ENCODE peak calls at places on chromosomes 3 and 15, in seven cellular contexts. One of them, this sample, is unnamed.

GRCh38 chr3:177810162-177810623 is 612.9 kb upstream of the TBL1XR1 start:
- DNase-seq in K562: no peak
- DNase-seq in H1: no peak
- DNase-seq in GM12892: no peak
- DNase-seq in SK-N-SH: no peak
- DNase-seq in GM12878: no peak
- DNase-seq in HepG2: peak
- DNase-seq in this sample: no peak

GRCh38 chr15:68298882-68299381 is 21.4 kb downstream of the FEM1B start:
- DNase-seq in K562: no peak
- DNase-seq in H1: no peak
- DNase-seq in GM12892: no peak
- DNase-seq in SK-N-SH: no peak
- DNase-seq in GM12878: peak
- DNase-seq in HepG2: no peak
- DNase-seq in this sample: no peak

GRCh38 chr15:90086868-90087268 is 15.4 kb downstream of the IDH2 start:
- DNase-seq in K562: peak
- DNase-seq in H1: peak
- DNase-seq in GM12892: peak
- DNase-seq in SK-N-SH: peak
- DNase-seq in GM12878: no peak
- DNase-seq in HepG2: peak
- DNase-seq in this sample: peak

GRCh38 chr15:69841046-69841828 is 256.5 kb downstream of the TLE3 start:
- DNase-seq in K562: no peak
- DNase-seq in H1: no peak
- DNase-seq in GM12892: no peak
- DNase-seq in SK-N-SH: peak
- DNase-seq in GM12878: no peak
- DNase-seq in HepG2: no peak
- DNase-seq in this sample: no peak

GRCh38 chr3:160224256-160224655 is 966 bp upstream of the C3orf80 start:
- DNase-seq in K562: no peak
- DNase-seq in H1: peak
- DNase-seq in GM12892: no peak
- DNase-seq in SK-N-SH: no peak
- DNase-seq in GM12878: no peak
- DNase-seq in HepG2: no peak
- DNase-seq in this sample: no peak

GRCh38 chr3:193852901-193853300 is 259.9 kb downstream of the OPA1 start:
- DNase-seq in K562: no peak
- DNase-seq in H1: no peak
- DNase-seq in GM12892: no peak
- DNase-seq in SK-N-SH: no peak
- DNase-seq in GM12878: no peak
- DNase-seq in HepG2: no peak
- DNase-seq in this sample: no peak

GRCh38 chr15:84811828-84812227 is 5.3 kb upstream of the ALPK3 start:
- DNase-seq in K562: no peak
- DNase-seq in H1: no peak
- DNase-seq in GM12892: no peak
- DNase-seq in SK-N-SH: no peak
- DNase-seq in GM12878: no peak
- DNase-seq in HepG2: no peak
- DNase-seq in this sample: no peak

GRCh38 chr3:101963902-101964362 is 114.6 kb downstream of the NFKBIZ start:
- DNase-seq in K562: no peak
- DNase-seq in H1: no peak
- DNase-seq in GM12892: no peak
- DNase-seq in SK-N-SH: no peak
- DNase-seq in GM12878: no peak
- DNase-seq in HepG2: no peak
- DNase-seq in this sample: no peak

GRCh38 chr15:90550919-90551318 is 21.2 kb downstream of the CRTC3 start:
- DNase-seq in K562: no peak
- DNase-seq in H1: no peak
- DNase-seq in GM12892: no peak
- DNase-seq in SK-N-SH: no peak
- DNase-seq in GM12878: no peak
- DNase-seq in HepG2: no peak
- DNase-seq in this sample: no peak

GRCh38 chr15:78082106-78082742 is 4.7 kb upstream of the TBC1D2B start:
- DNase-seq in K562: no peak
- DNase-seq in H1: no peak
- DNase-seq in GM12892: no peak
- DNase-seq in SK-N-SH: no peak
- DNase-seq in GM12878: no peak
- DNase-seq in HepG2: no peak
- DNase-seq in this sample: no peak

GRCh38 chr3:17759901-17760300 is 17.5 kb upstream of the TBC1D5 start:
- DNase-seq in K562: no peak
- DNase-seq in H1: no peak
- DNase-seq in GM12892: no peak
- DNase-seq in SK-N-SH: no peak
- DNase-seq in GM12878: no peak
- DNase-seq in HepG2: no peak
- DNase-seq in this sample: no peak

GRCh38 chr3:155179425-155179814 is 99.3 kb downstream of the MME start:
- DNase-seq in K562: peak
- DNase-seq in H1: no peak
- DNase-seq in GM12892: no peak
- DNase-seq in SK-N-SH: no peak
- DNase-seq in GM12878: no peak
- DNase-seq in HepG2: no peak
- DNase-seq in this sample: no peak

GRCh38 chr15:64865998-64866520 is 24.3 kb downstream of the PLEKHO2 start:
- DNase-seq in K562: no peak
- DNase-seq in H1: no peak
- DNase-seq in GM12892: no peak
- DNase-seq in SK-N-SH: no peak
- DNase-seq in GM12878: no peak
- DNase-seq in HepG2: no peak
- DNase-seq in this sample: no peak

GRCh38 chr15:84858231-84858630 is 26.2 kb upstream of the SLC28A1 start:
- DNase-seq in K562: no peak
- DNase-seq in H1: no peak
- DNase-seq in GM12892: no peak
- DNase-seq in SK-N-SH: no peak
- DNase-seq in GM12878: no peak
- DNase-seq in HepG2: no peak
- DNase-seq in this sample: no peak

GRCh38 chr15:54289590-54290136 is 311.4 kb downstream of the UNC13C start:
- DNase-seq in K562: no peak
- DNase-seq in H1: no peak
- DNase-seq in GM12892: no peak
- DNase-seq in SK-N-SH: no peak
- DNase-seq in GM12878: peak
- DNase-seq in HepG2: no peak
- DNase-seq in this sample: no peak

DNA sequence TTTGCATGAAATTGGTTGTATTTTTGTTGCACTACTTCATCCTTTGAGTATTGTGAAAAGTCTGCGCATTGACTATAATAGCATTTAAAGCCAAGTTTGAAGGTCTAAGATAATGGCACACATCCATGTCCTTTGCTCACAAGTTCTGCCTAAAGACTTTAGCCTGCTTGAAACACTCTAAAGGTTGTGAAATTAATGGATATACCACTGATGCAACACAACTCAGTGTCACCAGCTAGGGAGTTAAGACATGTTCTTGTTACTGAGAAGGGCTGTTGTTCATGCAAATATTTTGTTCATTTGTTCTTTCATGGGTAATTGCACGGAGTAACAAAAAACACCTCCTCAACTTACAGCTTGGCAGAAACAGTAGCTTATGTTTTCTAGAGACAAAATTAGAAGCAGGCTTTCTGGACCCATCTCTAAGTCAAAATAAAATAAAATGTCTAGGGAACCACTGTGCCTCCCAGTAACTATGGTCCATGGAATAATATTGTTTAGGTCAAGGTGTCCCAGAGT is 84.0 kb downstream of the PPARG start:
- DNase-seq in K562: no peak
- DNase-seq in H1: no peak
- DNase-seq in GM12892: no peak
- DNase-seq in SK-N-SH: no peak
- DNase-seq in GM12878: no peak
- DNase-seq in HepG2: no peak
- DNase-seq in this sample: no peak
- TF ChIP-seq TAF1 in K562: no peak
- TF ChIP-seq TAF1 in H1: no peak
- TF ChIP-seq TAF1 in GM12892: no peak
- TF ChIP-seq TAF1 in SK-N-SH: no peak
- TF ChIP-seq TAF1 in GM12878: no peak
- TF ChIP-seq TAF1 in HepG2: no peak
- TF ChIP-seq TAF1 in this sample: no peak

DNA sequence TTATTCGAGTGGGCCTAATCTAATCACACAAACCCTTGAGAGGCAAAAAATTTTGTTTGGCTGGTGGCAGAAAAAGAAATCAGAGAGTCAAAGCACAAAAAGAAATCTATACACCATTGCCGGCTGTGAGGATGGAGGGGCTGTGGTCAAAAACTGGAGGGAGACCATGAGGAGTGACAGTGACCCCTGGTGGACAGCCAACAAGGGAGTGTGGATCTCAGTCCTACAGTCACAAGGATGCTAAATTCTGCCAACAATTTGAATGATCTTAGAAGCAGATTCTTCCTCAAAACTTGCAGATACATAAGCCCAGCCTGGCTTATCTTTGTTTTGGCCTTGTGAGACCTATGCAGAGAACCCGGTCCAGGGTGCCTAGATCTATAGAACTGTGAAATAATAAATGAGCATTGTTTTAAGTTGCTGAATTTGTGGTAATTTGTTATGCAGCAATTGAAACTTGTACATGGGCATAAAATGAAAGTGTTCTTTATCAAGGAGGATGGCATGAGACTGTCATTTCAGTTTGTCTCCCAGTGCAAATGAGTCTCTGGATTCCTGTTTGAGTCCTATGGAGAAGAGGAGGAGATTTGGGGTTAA is 103.0 kb upstream of the ARHGEF26 start:
- DNase-seq in K562: peak
- DNase-seq in H1: peak
- DNase-seq in GM12892: peak
- DNase-seq in SK-N-SH: peak
- DNase-seq in GM12878: peak
- DNase-seq in HepG2: peak
- DNase-seq in this sample: no peak
- TF ChIP-seq TAF1 in K562: no peak
- TF ChIP-seq TAF1 in H1: no peak
- TF ChIP-seq TAF1 in GM12892: no peak
- TF ChIP-seq TAF1 in SK-N-SH: no peak
- TF ChIP-seq TAF1 in GM12878: no peak
- TF ChIP-seq TAF1 in HepG2: no peak
- TF ChIP-seq TAF1 in this sample: no peak

GRCh38 chr3:10343526-10343925 is 22.6 kb upstream of the SEC13 start:
- DNase-seq in K562: no peak
- DNase-seq in H1: no peak
- DNase-seq in GM12892: no peak
- DNase-seq in SK-N-SH: no peak
- DNase-seq in GM12878: no peak
- DNase-seq in HepG2: no peak
- DNase-seq in this sample: no peak

GRCh38 chr3:10345911-10346310 is 25.0 kb upstream of the SEC13 start:
- DNase-seq in K562: no peak
- DNase-seq in H1: no peak
- DNase-seq in GM12892: no peak
- DNase-seq in SK-N-SH: no peak
- DNase-seq in GM12878: no peak
- DNase-seq in HepG2: no peak
- DNase-seq in this sample: no peak

GRCh38 chr3:10342781-10343180 is 21.9 kb upstream of the SEC13 start:
- DNase-seq in K562: no peak
- DNase-seq in H1: no peak
- DNase-seq in GM12892: no peak
- DNase-seq in SK-N-SH: no peak
- DNase-seq in GM12878: no peak
- DNase-seq in HepG2: no peak
- DNase-seq in this sample: no peak

GRCh38 chr3:10344944-10345575 is 24.1 kb upstream of the SEC13 start:
- DNase-seq in K562: no peak
- DNase-seq in H1: peak
- DNase-seq in GM12892: no peak
- DNase-seq in SK-N-SH: no peak
- DNase-seq in GM12878: no peak
- DNase-seq in HepG2: no peak
- DNase-seq in this sample: no peak

GRCh38 chr3:10344147-10344943 is 23.4 kb upstream of the SEC13 start:
- DNase-seq in K562: peak
- DNase-seq in H1: peak
- DNase-seq in GM12892: peak
- DNase-seq in SK-N-SH: peak
- DNase-seq in GM12878: no peak
- DNase-seq in HepG2: no peak
- DNase-seq in this sample: peak
- TF ChIP-seq TAF1 in K562: no peak
- TF ChIP-seq TAF1 in H1: no peak
- TF ChIP-seq TAF1 in GM12892: no peak
- TF ChIP-seq TAF1 in SK-N-SH: no peak
- TF ChIP-seq TAF1 in GM12878: no peak
- TF ChIP-seq TAF1 in HepG2: no peak
- TF ChIP-seq TAF1 in this sample: no peak

GRCh38 chr3:11498646-11499045 is 145.1 kb downstream of the VGLL4 start:
- DNase-seq in K562: no peak
- DNase-seq in H1: no peak
- DNase-seq in GM12892: no peak
- DNase-seq in SK-N-SH: no peak
- DNase-seq in GM12878: no peak
- DNase-seq in HepG2: peak
- DNase-seq in this sample: no peak

GRCh38 chr3:11494131-11494916 is 149.4 kb downstream of the VGLL4 start:
- DNase-seq in K562: no peak
- DNase-seq in H1: no peak
- DNase-seq in GM12892: no peak
- DNase-seq in SK-N-SH: no peak
- DNase-seq in GM12878: no peak
- DNase-seq in HepG2: no peak
- DNase-seq in this sample: no peak

GRCh38 chr3:11495948-11496557 is 147.7 kb downstream of the VGLL4 start:
- DNase-seq in K562: no peak
- DNase-seq in H1: no peak
- DNase-seq in GM12892: no peak
- DNase-seq in SK-N-SH: no peak
- DNase-seq in GM12878: no peak
- DNase-seq in HepG2: no peak
- DNase-seq in this sample: no peak

GRCh38 chr3:11498174-11498573 is 145.5 kb downstream of the VGLL4 start:
- DNase-seq in K562: no peak
- DNase-seq in H1: no peak
- DNase-seq in GM12892: no peak
- DNase-seq in SK-N-SH: no peak
- DNase-seq in GM12878: no peak
- DNase-seq in HepG2: no peak
- DNase-seq in this sample: no peak

GRCh38 chr3:11499144-11499543 is 144.6 kb downstream of the VGLL4 start:
- DNase-seq in K562: no peak
- DNase-seq in H1: no peak
- DNase-seq in GM12892: no peak
- DNase-seq in SK-N-SH: no peak
- DNase-seq in GM12878: no peak
- DNase-seq in HepG2: peak
- DNase-seq in this sample: no peak
- TF ChIP-seq TAF1 in K562: no peak
- TF ChIP-seq TAF1 in H1: no peak
- TF ChIP-seq TAF1 in GM12892: no peak
- TF ChIP-seq TAF1 in SK-N-SH: no peak
- TF ChIP-seq TAF1 in GM12878: no peak
- TF ChIP-seq TAF1 in HepG2: no peak
- TF ChIP-seq TAF1 in this sample: no peak